ENCODE peak calls at places on chromosomes 16 and 17, in six cellular contexts. B, W, X, O, A and K are unnamed samples. For H3K4me1, the result is how much of the 10 kb centered on the place peaks cover.

GRCh38 chr17:69050999-69051775 is 9.5 kb downstream of the ABCA9 start:
- DNase-seq in A (no peak), B (no peak), W (no peak), X (no peak), O (no peak), K (no peak)

GRCh38 chr17:48510761-48511604 is 19.8 kb downstream of the HOXB1 start:
- DNase-seq in W (no peak), B (no peak), A (no peak), X (no peak), O (no peak), K (no peak)

GRCh38 chr16:9446471-9447194 is 355.2 kb downstream of the HAPSTR1 start:
- DNase-seq in W (no peak), X (no peak), B (no peak), A (no peak), O (no peak), K (no peak)

GRCh38 chr17:52032454-52032853 is 126.1 kb downstream of the CA10 start:
- DNase-seq in B (no peak), O (no peak), W (peak), X (no peak), A (no peak), K (no peak)

GRCh38 chr16:15950167-15950854 is 895 bp downstream of the ABCC1 start:
- DNase-seq in X (peak), W (peak), A (no peak), O (no peak), B (no peak), K (peak)

GRCh38 chr17:8728991-8729390 is 15.6 kb downstream of the CCDC42 start:
- DNase-seq in X (no peak), B (no peak), O (no peak), A (no peak), W (no peak), K (no peak)

GRCh38 chr16:21242756-21243155 is 9.3 kb downstream of the ANKS4B start:
- DNase-seq in B (no peak), W (no peak), O (no peak), A (no peak), X (no peak), K (no peak)

GRCh38 chr16:23941963-23942564 is 106.3 kb downstream of the PRKCB start:
- DNase-seq in O (no peak), A (no peak), W (no peak), X (no peak), B (no peak), K (no peak)

GRCh38 chr17:9002610-9003354 is 18.5 kb upstream of the NTN1 start:
- DNase-seq in O (peak), A (peak), W (no peak), B (no peak), X (peak), K (peak)

GRCh38 chr16:73735018-73735417 is 561.6 kb upstream of the PSMD7 start:
- DNase-seq in X (no peak), A (no peak), B (no peak), O (no peak), W (no peak), K (no peak)

GRCh38 chr16:48101069-48101674 is 54.6 kb downstream of the ABCC12 start:
- DNase-seq in W (no peak), O (no peak), X (no peak), B (no peak), A (no peak), K (no peak)

GRCh38 chr17:40562841-40563370 is 2.4 kb downstream of the CCR7 start:
- DNase-seq in O (peak), A (no peak), X (no peak), W (no peak), B (no peak), K (no peak)

DNA sequence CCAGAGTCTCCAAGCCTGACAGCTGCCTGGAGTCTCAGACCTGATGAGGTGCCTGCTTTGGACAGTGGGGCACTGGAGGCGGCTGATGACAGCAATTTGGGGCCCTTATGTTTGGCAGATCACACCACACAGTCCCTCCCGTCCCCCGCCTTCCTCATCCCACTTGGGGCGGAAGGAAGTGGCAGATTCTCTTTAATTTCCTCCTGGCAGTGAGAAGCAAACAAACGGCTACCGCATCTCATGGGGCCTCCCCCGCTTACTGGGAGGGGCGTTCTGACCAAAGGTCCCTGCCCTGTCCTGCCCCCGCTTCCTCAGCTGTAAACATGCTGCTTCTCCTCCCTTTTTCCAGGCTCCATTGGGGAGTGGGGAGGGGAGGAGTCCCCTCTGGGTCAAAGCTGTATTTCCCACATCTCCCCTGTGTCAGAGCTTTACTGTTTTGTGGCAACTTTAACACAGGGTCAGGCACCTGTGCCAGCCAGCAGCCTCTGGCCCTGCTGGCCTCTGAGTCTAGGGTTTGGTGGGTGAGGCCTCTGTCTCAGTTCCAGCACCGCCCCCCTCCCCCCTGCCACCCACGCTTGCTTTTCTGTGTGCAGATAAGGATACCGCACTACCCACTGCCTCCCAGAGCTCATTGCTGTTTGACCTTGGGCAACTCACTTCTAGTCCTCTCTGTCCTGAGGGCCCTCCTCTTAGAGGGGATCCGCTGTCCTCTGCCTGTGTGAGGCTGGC is 5.4 kb upstream of the NFATC3 start:
- DNase-seq in A (no peak), W (peak), O (no peak), X (peak), B (no peak), K (peak)
- H3K27ac ChIP-seq in A (no peak), W (peak), O (no peak), X (peak), B (peak), K (peak)

GRCh38 chr17:65183736-65184135 is 46.6 kb downstream of the RGS9 start:
- DNase-seq in W (no peak), X (no peak), O (peak), B (no peak), A (peak), K (no peak)

GRCh38 chr17:65184235-65184959 is 47.2 kb downstream of the RGS9 start:
- DNase-seq in B (no peak), W (no peak), X (no peak), A (no peak), O (no peak), K (no peak)

GRCh38 chr17:65185686-65186382 is 48.7 kb downstream of the RGS9 start:
- DNase-seq in A (no peak), B (no peak), W (no peak), X (no peak), O (peak), K (no peak)

GRCh38 chr17:65182233-65182632 is 45.1 kb downstream of the RGS9 start:
- DNase-seq in W (no peak), A (no peak), O (no peak), X (no peak), B (no peak), K (no peak)

DNA sequence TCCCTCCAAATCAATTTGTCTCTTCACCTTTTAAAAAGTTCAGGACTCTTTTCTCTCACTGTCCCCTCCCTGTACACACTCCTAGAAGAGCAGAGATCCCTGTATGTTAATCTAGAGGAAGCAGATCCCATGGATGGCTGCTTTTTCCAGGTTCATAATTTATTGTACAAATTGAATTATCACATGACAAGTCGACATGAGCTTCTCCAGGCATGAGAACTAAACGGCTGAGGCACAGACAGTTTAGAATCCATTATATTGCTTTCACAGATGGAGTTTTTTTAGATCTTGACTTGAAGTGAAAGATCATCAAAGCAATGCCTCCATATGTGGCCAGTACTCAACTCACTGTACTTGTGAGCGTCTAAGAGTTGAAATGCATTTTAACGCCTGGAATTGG is 47.9 kb downstream of the RGS9 start:
- DNase-seq in O (no peak), X (no peak), A (no peak), B (no peak), W (no peak), K (no peak)
- H3K4me1 ChIP-seq in O (under half), X (under half), A (under half), B (under half), W (under half), K (under half)

GRCh38 chr17:77328823-77329740 is 188.3 kb downstream of the SEC14L1 start:
- DNase-seq in B (no peak), O (peak), W (peak), X (no peak), A (no peak), K (peak)

GRCh38 chr17:77331161-77331864 is 190.5 kb downstream of the SEC14L1 start:
- DNase-seq in A (peak), X (peak), B (peak), O (peak), W (peak), K (peak)

GRCh38 chr17:77329741-77330531 is 189.2 kb downstream of the SEC14L1 start:
- DNase-seq in X (no peak), B (no peak), W (peak), O (peak), A (no peak), K (no peak)

GRCh38 chr17:77332034-77332971 is 191.5 kb downstream of the SEC14L1 start:
- DNase-seq in X (peak), A (no peak), O (no peak), B (no peak), W (peak), K (no peak)

DNA sequence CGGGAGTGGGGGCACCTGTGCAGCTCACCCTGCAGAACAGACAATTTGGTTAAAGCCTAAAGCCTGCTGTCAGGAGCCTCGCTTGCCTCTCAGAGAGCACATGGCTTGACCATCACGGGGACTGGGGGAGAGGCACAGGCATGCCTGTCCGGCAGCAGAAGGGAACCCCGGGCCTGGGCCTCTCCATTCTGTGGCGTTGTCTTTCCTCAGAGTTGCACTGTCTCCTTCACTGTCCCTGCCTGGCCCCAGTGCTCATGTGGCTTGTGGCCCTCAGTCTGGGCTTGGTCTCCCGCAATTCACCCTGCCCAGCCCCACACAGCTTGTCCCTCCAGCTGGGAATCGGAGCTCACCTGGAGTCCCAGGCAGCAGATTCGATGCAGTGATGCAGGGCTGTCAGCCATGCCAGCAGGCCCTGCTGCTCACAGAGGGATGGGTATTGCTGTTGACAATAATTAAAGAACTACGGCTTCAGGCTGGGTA is 189.9 kb downstream of the SEC14L1 start:
- DNase-seq in A (no peak), B (no peak), O (no peak), W (peak), X (no peak), K (no peak)
- H3K27ac ChIP-seq in A (peak), B (no peak), O (no peak), W (no peak), X (no peak), K (no peak)

DNA sequence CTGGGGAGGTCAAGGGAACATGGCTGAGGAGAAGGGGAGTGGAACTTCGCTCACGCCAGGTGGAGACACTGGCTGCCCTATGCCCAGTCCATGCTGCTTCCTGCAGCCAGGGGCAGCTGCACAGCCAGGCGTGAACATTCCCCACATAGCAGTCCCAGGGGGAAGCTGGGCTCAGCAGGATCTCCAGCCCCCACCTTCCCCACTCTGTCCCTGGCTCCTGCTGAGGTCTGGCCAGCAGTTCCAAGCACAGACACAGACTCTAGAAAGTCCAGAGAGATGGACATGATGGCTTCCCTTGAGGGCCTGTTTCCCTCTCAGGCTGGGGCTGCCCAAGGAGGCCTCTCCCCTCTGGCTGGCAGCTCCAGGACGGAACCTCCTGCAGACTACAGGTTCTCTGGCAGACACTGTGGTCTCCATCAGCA is 9.3 kb downstream of the JUP start:
- DNase-seq in B (no peak), O (peak), A (peak), W (no peak), X (no peak), K (peak)
- H3K4me1 ChIP-seq in B (half or more), O (under half), A (half or more), W (half or more), X (under half), K (under half)

GRCh38 chr17:57486416-57486815 is 230.1 kb downstream of the MSI2 start:
- DNase-seq in W (no peak), B (no peak), O (no peak), A (no peak), X (no peak), K (no peak)

GRCh38 chr17:57485916-57486315 is 229.6 kb downstream of the MSI2 start:
- DNase-seq in A (no peak), W (no peak), X (no peak), O (no peak), B (no peak), K (no peak)

GRCh38 chr17:57485566-57485865 is 229.2 kb downstream of the MSI2 start:
- DNase-seq in A (no peak), O (no peak), X (no peak), B (no peak), W (no peak), K (no peak)

GRCh38 chr17:57484081-57484666 is 227.9 kb downstream of the MSI2 start:
- DNase-seq in W (no peak), O (no peak), A (no peak), X (no peak), B (no peak), K (no peak)

GRCh38 chr17:57484826-57485565 is 228.7 kb downstream of the MSI2 start:
- DNase-seq in O (no peak), W (no peak), A (no peak), B (no peak), X (no peak), K (no peak)
- H3K27ac ChIP-seq in O (no peak), W (no peak), A (no peak), B (no peak), X (no peak), K (no peak)

DNA sequence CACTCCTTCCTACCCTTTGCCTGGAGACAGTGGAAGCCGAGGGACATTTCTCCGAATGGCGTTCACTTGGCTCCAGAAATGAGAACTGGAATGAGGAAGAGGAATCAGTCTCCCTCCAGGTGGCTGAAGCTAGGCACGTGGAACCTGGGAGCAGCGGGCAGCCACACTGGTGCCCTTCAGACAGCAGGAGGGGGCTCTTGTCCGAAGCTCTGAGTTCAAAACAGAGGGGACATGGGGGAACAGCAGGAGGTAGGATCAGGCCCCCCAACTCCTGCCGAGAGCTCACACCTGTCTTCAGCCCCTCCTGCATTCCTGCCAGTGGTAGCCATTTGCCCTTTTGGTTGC is 41.5 kb downstream of the TMEM235 start:
- DNase-seq in O (no peak), A (no peak), B (no peak), W (no peak), X (no peak), K (no peak)
- H3K4me1 ChIP-seq in O (under half), A (under half), B (under half), W (under half), X (under half), K (under half)

DNA sequence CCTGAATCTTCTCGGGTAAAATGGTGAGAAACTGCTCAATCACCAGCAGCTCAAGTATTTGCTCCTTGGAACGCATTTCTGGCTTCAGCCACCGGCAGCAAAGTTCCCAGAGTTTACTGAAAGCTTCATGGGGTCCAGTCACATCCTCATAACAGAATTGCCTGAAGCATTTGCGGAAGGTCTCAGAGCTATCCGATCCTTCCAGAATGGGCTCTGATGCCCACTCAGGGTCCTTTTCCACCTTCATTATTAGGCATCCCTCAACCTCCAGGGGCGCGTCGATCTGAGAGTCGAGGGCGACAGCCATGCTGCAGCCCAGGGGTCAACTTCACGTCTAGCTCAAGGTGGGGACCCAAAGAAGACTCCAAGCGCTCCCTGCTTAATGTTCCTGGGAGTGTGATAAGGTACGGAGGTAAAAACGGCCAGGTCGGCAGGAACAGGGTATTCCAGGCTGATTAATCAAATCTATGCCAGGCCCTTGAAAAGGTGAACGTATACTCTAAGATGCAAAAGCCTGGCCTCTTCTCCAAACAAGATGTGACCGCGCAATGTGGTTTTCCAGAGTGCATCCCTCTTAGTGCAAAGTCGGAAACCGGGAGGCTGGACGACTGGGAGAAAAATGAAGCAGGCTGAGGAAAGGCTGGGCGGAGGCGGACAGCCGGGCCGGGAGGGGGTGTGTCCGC is 683 bp downstream of the ZKSCAN2 start:
- DNase-seq in O (peak), A (peak), X (peak), B (no peak), W (peak), K (no peak)
- H3K27ac ChIP-seq in O (peak), A (peak), X (peak), B (peak), W (peak), K (peak)